ENCODE peak calls at places on chromosomes 5 and 9, in four cellular contexts. One of them, this sample, is unnamed.

GRCh38 chr5:465591-466403 is 22.8 kb downstream of the EXOC3 start:
- DNase-seq in amygdala: no peak
- DNase-seq in retina: no peak
- DNase-seq in left lung: no peak
- DNase-seq in this sample: no peak

GRCh38 chr5:124263680-124264491 is 482.6 kb downstream of the ZNF608 start:
- DNase-seq in amygdala: no peak
- DNase-seq in retina: peak
- DNase-seq in left lung: no peak
- DNase-seq in this sample: no peak

GRCh38 chr9:128078504-128079434 is 10.7 kb downstream of the SLC25A25 start:
- DNase-seq in amygdala: no peak
- DNase-seq in retina: no peak
- DNase-seq in left lung: no peak
- DNase-seq in this sample: no peak

GRCh38 chr5:129063483-129064136 is 30.9 kb upstream of the ISOC1 start:
- DNase-seq in amygdala: no peak
- DNase-seq in retina: no peak
- DNase-seq in left lung: no peak
- DNase-seq in this sample: no peak

GRCh38 chr9:96487949-96488348 is 38.0 kb downstream of the HABP4 start:
- DNase-seq in amygdala: no peak
- DNase-seq in retina: no peak
- DNase-seq in left lung: no peak
- DNase-seq in this sample: no peak

GRCh38 chr9:79524266-79524665 is 47.5 kb upstream of the TLE4 start:
- DNase-seq in amygdala: no peak
- DNase-seq in retina: no peak
- DNase-seq in left lung: no peak
- DNase-seq in this sample: peak

GRCh38 chr9:81861644-81862043 is 66.6 kb upstream of the SPATA31D4 start:
- DNase-seq in amygdala: no peak
- DNase-seq in retina: no peak
- DNase-seq in left lung: no peak
- DNase-seq in this sample: no peak

GRCh38 chr5:80094339-80094738 is 59.2 kb downstream of the THBS4 start:
- DNase-seq in amygdala: no peak
- DNase-seq in retina: no peak
- DNase-seq in left lung: no peak
- DNase-seq in this sample: no peak

GRCh38 chr5:10607666-10608442 is 44.0 kb downstream of the ANKRD33B start:
- DNase-seq in amygdala: no peak
- DNase-seq in retina: peak
- DNase-seq in left lung: no peak
- DNase-seq in this sample: no peak